ENCODE peak calls at places on chromosome 22, in seven cellular contexts. O is epithelial cell of esophagus, T is WTC11, L is prostate gland, G is brain microvascular endothelial cell, V is H9, P is cardiac muscle cell. Z is an unnamed sample.

GRCh38 chr22:48686694-48687302 is 1140.9 kb downstream of the BRD1 start:
- DNase-seq in O (no peak), T (no peak), L (no peak), G (no peak), V (no peak), P (no peak), Z (no peak)

GRCh38 chr22:32803020-32803758 is 1.7 kb downstream of the TIMP3 start:
- DNase-seq in O (peak), T (no peak), L (no peak), G (no peak), V (no peak), P (no peak), Z (peak)

GRCh38 chr22:40387758-40388157 is 17.4 kb downstream of the SGSM3 start:
- DNase-seq in O (peak), T (no peak), L (peak), G (no peak), V (no peak), P (no peak), Z (no peak)

GRCh38 chr22:48908547-48908946 is 919.1 kb downstream of the BRD1 start:
- DNase-seq in O (no peak), T (no peak), L (no peak), G (no peak), V (no peak), P (no peak), Z (no peak)

GRCh38 chr22:24482586-24482985 is 12.5 kb upstream of the UPB1 start:
- DNase-seq in O (peak), T (no peak), L (no peak), G (no peak), V (no peak), P (peak), Z (peak)

GRCh38 chr22:23696326-23696851 is 5.6 kb downstream of the RGL4 start:
- DNase-seq in O (peak), T (no peak), L (no peak), G (peak), V (no peak), P (peak), Z (peak)

GRCh38 chr22:17164392-17165024 is 5.4 kb upstream of the HDHD5 start:
- DNase-seq in O (no peak), T (peak), L (no peak), G (no peak), V (peak), P (no peak), Z (peak)

GRCh38 chr22:32753591-32753990 is 47.9 kb upstream of the TIMP3 start:
- DNase-seq in O (no peak), T (no peak), L (no peak), G (no peak), V (no peak), P (no peak), Z (no peak)

GRCh38 chr22:26979294-26979693 is 321.9 kb downstream of the MIAT start:
- DNase-seq in O (no peak), T (peak), L (no peak), G (no peak), V (no peak), P (peak), Z (no peak)

GRCh38 chr22:33659423-33659822 is 260.9 kb downstream of the LARGE1 start:
- DNase-seq in O (no peak), T (no peak), L (peak), G (no peak), V (no peak), P (peak), Z (peak)

GRCh38 chr22:49521787-49522224 is 305.9 kb downstream of the BRD1 start:
- DNase-seq in O (no peak), T (no peak), L (no peak), G (no peak), V (no peak), P (no peak), Z (no peak)

GRCh38 chr22:45579806-45580702 is 77.4 kb downstream of the FBLN1 start:
- DNase-seq in O (no peak), T (no peak), L (no peak), G (no peak), V (no peak), P (no peak), Z (no peak)

GRCh38 chr22:22746963-22747933 is 102.8 kb downstream of the GGTLC2 start:
- DNase-seq in O (no peak), T (no peak), L (no peak), G (no peak), V (no peak), P (no peak), Z (no peak)

DNA sequence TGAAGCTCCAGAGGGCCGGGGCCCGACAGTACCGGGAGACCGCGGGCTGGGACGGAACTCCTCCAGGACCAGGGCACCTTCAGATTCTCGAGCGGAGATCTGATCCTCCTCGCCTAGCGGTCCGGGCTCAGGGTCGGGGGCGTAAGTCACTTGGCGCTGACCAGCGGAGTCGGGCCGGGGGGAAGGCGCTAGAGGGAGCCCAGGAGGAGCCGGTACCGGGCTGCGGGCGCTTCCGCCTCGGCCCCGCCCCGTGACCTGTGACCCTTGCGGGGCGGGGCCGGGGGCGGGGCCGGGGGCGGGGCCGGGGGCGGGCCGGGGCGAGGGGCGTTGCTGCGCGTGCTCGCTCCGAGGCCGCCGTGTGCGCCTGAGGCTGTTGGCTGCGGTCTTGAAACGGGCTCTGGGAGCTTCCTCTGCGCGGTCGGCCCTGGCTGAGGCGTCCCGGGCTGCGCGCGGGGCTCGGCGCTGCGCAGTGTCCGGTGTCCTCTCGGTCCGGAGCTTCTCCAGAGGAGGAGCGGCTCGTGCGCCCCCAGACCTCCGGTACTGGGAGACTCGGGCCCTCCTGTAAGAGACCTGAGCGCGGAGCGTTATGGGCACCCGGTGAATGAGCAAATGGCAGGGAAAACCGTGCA is at the start of gene ARSA:
- DNase-seq in O (peak), T (peak), L (peak), G (peak), V (peak), P (peak), Z (peak)
- TF ChIP-seq CTCF in O (no peak), T (no peak), L (no peak), G (peak), V (peak), P (peak), Z (peak)

DNA sequence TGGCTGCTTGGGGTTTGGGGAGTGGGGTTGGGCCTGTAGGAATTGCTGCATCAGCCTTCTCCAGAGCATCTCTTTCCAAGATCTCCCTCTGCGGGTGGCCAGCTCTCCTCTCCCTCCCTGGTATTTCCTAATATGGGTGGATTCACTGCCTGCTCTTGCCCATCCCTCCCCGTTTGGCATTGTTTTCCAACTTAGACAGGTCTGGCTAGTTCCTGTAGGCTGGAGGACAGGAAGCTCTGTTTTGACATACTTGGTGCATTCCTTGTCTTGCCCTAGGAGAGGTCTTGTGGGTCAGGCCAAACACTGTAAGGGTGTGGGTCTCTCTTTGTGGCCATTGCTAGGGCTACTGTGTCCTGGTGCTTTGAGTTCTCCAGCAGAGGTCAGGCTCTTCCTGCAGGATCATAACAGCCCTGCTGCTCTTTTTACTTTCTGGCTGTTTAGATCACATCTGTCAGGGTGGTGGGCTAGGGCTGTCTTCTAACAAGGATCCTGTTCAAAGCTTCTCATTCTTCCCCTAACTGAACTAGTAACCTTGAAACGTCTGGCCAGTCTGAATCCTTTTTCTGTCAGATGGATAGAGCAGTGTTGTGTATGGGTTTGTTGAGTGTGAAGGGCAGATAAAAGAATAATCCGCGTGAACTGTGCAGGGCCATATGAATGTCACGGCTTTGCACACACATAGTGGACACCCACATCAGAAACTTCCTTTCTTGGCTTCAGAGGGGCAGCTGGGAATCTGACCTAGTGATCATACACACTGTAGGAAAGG is 18.3 kb upstream of the MICALL1 start:
- DNase-seq in O (peak), T (no peak), L (peak), G (peak), V (peak), P (peak), Z (peak)
- TF ChIP-seq CTCF in O (peak), T (no peak), L (peak), G (peak), V (peak), P (peak), Z (peak)

GRCh38 chr22:39150848-39151215 is 1.6 kb downstream of the CBX7 start:
- DNase-seq in O (peak), T (no peak), L (no peak), G (no peak), V (no peak), P (no peak), Z (no peak)

GRCh38 chr22:39152024-39152510 is 413 bp downstream of the CBX7 start:
- DNase-seq in O (no peak), T (no peak), L (no peak), G (no peak), V (no peak), P (no peak), Z (no peak)

GRCh38 chr22:39148727-39149535 is 3.5 kb downstream of the CBX7 start:
- DNase-seq in O (no peak), T (peak), L (no peak), G (no peak), V (peak), P (no peak), Z (peak)

GRCh38 chr22:39151329-39151975 is 1.0 kb downstream of the CBX7 start:
- DNase-seq in O (no peak), T (no peak), L (no peak), G (no peak), V (peak), P (no peak), Z (no peak)

GRCh38 chr22:39149915-39150847 is 2.3 kb downstream of the CBX7 start:
- DNase-seq in O (no peak), T (peak), L (no peak), G (no peak), V (peak), P (no peak), Z (no peak)
- TF ChIP-seq CTCF in O (no peak), T (no peak), L (no peak), G (no peak), V (peak), P (no peak), Z (no peak)

GRCh38 chr22:43722444-43722843 is 89.7 kb downstream of the EFCAB6 start:
- DNase-seq in O (no peak), T (no peak), L (no peak), G (no peak), V (no peak), P (no peak), Z (no peak)
- TF ChIP-seq CTCF in O (no peak), T (no peak), L (no peak), G (no peak), V (no peak), P (no peak), Z (no peak)

GRCh38 chr22:36982136-36982535 is 37.1 kb downstream of the TST start:
- DNase-seq in O (no peak), T (no peak), L (no peak), G (no peak), V (no peak), P (no peak), Z (no peak)
- TF ChIP-seq CTCF in O (no peak), T (no peak), L (no peak), G (peak), V (peak), P (peak), Z (peak)

GRCh38 chr22:43050995-43051394 is 36.0 kb upstream of the PACSIN2 start:
- DNase-seq in O (no peak), T (peak), L (no peak), G (no peak), V (peak), P (no peak), Z (no peak)

GRCh38 chr22:43057641-43058040 is 31.6 kb downstream of the TTLL1 start:
- DNase-seq in O (no peak), T (no peak), L (no peak), G (no peak), V (no peak), P (no peak), Z (no peak)

GRCh38 chr22:43047605-43048004 is 32.7 kb upstream of the PACSIN2 start:
- DNase-seq in O (no peak), T (no peak), L (no peak), G (no peak), V (no peak), P (no peak), Z (no peak)

DNA sequence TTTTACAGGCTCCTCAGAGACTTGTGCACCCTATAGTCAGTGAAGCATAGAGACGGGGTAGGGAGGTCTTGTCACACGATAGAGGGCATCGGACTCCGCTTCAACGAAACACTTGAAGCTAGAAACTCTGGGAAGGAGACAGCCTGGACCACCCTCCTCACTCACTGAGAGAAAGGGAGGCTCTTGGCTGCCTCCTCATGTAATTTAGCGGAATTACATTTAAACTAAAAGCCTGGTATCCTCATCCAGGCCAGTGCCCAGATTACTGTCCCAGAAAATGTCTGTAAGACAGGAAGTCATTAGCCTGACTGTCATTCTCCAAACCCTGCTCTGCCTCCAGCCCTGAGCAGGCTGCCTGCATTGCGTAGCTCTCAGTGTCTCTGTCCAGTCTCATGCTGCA is 36.0 kb downstream of the TTLL1 start:
- DNase-seq in O (no peak), T (peak), L (no peak), G (no peak), V (peak), P (no peak), Z (no peak)
- TF ChIP-seq CTCF in O (peak), T (peak), L (no peak), G (peak), V (peak), P (peak), Z (peak)

DNA sequence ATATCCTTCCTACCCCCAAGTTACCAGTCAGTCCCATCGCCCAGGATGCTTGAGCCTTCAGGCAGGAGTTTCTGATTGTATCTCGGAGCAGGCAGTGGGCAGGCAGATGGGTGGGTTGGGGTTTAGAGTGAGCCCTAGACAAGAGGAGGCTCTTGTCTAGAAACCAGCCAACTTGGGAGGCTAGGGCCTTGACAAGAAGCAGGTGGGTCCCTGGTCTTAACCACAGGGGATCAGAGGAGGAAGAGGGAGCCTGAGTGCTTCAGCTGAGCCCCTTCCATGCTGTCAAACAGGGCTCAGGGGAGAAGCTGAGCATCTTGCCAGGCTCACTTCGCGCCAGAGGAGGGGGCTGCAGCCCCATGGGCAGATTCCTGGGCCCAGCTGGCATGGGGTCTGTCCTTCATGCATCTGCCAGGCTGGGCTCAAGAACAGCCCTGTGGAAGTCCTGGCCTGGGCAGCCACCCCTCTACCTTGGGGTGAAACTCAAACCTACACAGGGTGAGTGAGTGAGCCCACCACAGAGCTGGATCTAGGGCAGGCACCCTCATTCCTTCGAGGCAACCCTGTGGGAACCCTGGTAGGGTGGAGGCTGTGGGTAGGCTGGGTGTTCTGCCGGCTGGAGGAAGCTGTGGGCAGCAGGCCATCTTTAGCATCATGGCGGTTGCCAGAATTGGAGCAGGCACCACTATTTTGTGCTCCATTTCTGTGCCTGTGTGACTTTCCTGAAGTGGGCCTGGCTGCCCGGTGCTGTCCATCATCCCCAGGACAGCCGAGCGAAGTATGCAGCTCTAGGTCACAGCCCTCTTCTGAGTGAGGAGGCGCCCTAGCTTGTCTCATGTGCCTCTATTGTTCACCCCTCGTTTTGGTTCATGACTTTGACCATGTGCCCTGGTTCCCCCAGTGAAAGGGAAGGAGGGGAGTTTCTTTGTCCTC is 108.1 kb downstream of the MORC2 start:
- DNase-seq in O (no peak), T (no peak), L (no peak), G (no peak), V (peak), P (no peak), Z (no peak)
- TF ChIP-seq CTCF in O (no peak), T (no peak), L (no peak), G (no peak), V (peak), P (no peak), Z (no peak)

DNA sequence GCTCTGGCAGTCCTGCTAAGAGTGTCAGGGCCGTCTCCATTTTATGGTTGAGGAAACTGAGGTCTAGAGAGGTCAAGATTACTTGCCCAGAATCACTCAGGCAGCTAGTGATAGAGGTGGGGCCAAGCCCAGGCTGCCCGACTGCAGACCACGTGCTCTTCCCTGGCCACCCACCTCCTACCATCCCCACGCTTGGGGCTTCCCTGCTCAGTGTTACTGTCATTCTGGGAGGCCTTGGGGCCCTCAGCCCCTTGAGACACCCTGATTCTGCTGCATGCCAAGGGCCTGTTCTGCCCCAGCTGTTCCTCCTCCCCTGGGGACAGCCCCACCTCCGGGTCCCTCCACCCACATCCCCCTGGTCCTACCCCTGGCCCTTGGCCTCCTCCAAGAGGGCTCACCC is 17.2 kb upstream of the TAB1 start:
- DNase-seq in O (no peak), T (no peak), L (no peak), G (no peak), V (no peak), P (no peak), Z (no peak)
- TF ChIP-seq CTCF in O (no peak), T (no peak), L (no peak), G (no peak), V (no peak), P (no peak), Z (no peak)

GRCh38 chr22:46878549-46878948 is 116.1 kb downstream of the TBC1D22A start:
- DNase-seq in O (no peak), T (peak), L (no peak), G (no peak), V (no peak), P (peak), Z (no peak)
- TF ChIP-seq CTCF in O (no peak), T (no peak), L (no peak), G (no peak), V (no peak), P (no peak), Z (no peak)

Z was measured in choroid plexus epithelial cell.